ENCODE peak calls at places on chromosomes 13 and 19, in five cellular contexts. One of them, this sample, is unnamed.

GRCh38 chr13:108967371-108967770 is 338.0 kb downstream of the MYO16 start:
- DNase-seq in NCI-H1105: no peak
- DNase-seq in activated CD4-positive, alpha-beta memory T cell treated with anti-CD3 and anti-CD28 coated beads, Interleukin-2, amount 10 ng/mL, durations not matched to agents 7 days and 5 days: no peak
- DNase-seq in H54: no peak
- DNase-seq in omental fat pad: no peak
- DNase-seq in this sample: no peak

GRCh38 chr13:80177327-80177726 is 163.6 kb downstream of the SPRY2 start:
- DNase-seq in NCI-H1105: no peak
- DNase-seq in activated CD4-positive, alpha-beta memory T cell treated with anti-CD3 and anti-CD28 coated beads, Interleukin-2, amount 10 ng/mL, durations not matched to agents 7 days and 5 days: no peak
- DNase-seq in H54: no peak
- DNase-seq in omental fat pad: no peak
- DNase-seq in this sample: no peak

GRCh38 chr13:95641291-95641811 is 3.2 kb downstream of the DZIP1 start:
- DNase-seq in NCI-H1105: peak; percentile 23
- DNase-seq in activated CD4-positive, alpha-beta memory T cell treated with anti-CD3 and anti-CD28 coated beads, Interleukin-2, amount 10 ng/mL, durations not matched to agents 7 days and 5 days: no peak
- DNase-seq in H54: no peak
- DNase-seq in omental fat pad: no peak
- DNase-seq in this sample: no peak

GRCh38 chr19:16066611-16067104 is 9.6 kb upstream of the TPM4 start:
- DNase-seq in NCI-H1105: no peak
- DNase-seq in activated CD4-positive, alpha-beta memory T cell treated with anti-CD3 and anti-CD28 coated beads, Interleukin-2, amount 10 ng/mL, durations not matched to agents 7 days and 5 days: peak; percentile 70
- DNase-seq in H54: peak; percentile 71
- DNase-seq in omental fat pad: no peak
- DNase-seq in this sample: no peak

GRCh38 chr19:13208131-13208963 is 58.1 kb downstream of the IER2 start:
- DNase-seq in NCI-H1105: no peak
- DNase-seq in activated CD4-positive, alpha-beta memory T cell treated with anti-CD3 and anti-CD28 coated beads, Interleukin-2, amount 10 ng/mL, durations not matched to agents 7 days and 5 days: peak; percentile 68
- DNase-seq in H54: no peak
- DNase-seq in omental fat pad: no peak
- DNase-seq in this sample: no peak

GRCh38 chr13:21546372-21546771 is 57.6 kb downstream of the MICU2 start:
- DNase-seq in NCI-H1105: no peak
- DNase-seq in activated CD4-positive, alpha-beta memory T cell treated with anti-CD3 and anti-CD28 coated beads, Interleukin-2, amount 10 ng/mL, durations not matched to agents 7 days and 5 days: no peak
- DNase-seq in H54: no peak
- DNase-seq in omental fat pad: no peak
- DNase-seq in this sample: no peak

GRCh38 chr13:19023115-19023514 is 158.5 kb downstream of the TUBA3C start:
- DNase-seq in NCI-H1105: no peak
- DNase-seq in activated CD4-positive, alpha-beta memory T cell treated with anti-CD3 and anti-CD28 coated beads, Interleukin-2, amount 10 ng/mL, durations not matched to agents 7 days and 5 days: no peak
- DNase-seq in H54: no peak
- DNase-seq in omental fat pad: no peak
- DNase-seq in this sample: no peak

GRCh38 chr13:100403675-100404074 is 184.9 kb downstream of the GGACT start:
- DNase-seq in NCI-H1105: no peak
- DNase-seq in activated CD4-positive, alpha-beta memory T cell treated with anti-CD3 and anti-CD28 coated beads, Interleukin-2, amount 10 ng/mL, durations not matched to agents 7 days and 5 days: no peak
- DNase-seq in H54: no peak
- DNase-seq in omental fat pad: no peak
- DNase-seq in this sample: no peak

GRCh38 chr13:99690426-99691189 is 189.3 kb downstream of the TM9SF2 start:
- DNase-seq in NCI-H1105: no peak
- DNase-seq in activated CD4-positive, alpha-beta memory T cell treated with anti-CD3 and anti-CD28 coated beads, Interleukin-2, amount 10 ng/mL, durations not matched to agents 7 days and 5 days: no peak
- DNase-seq in H54: no peak
- DNase-seq in omental fat pad: no peak
- DNase-seq in this sample: no peak

GRCh38 chr13:20955496-20955895 is 53.0 kb upstream of the XPO4 start:
- DNase-seq in NCI-H1105: no peak
- DNase-seq in activated CD4-positive, alpha-beta memory T cell treated with anti-CD3 and anti-CD28 coated beads, Interleukin-2, amount 10 ng/mL, durations not matched to agents 7 days and 5 days: no peak
- DNase-seq in H54: no peak
- DNase-seq in omental fat pad: no peak
- DNase-seq in this sample: no peak

GRCh38 chr19:51422053-51422448 is 4.6 kb upstream of the SIGLEC10 start:
- DNase-seq in NCI-H1105: no peak
- DNase-seq in activated CD4-positive, alpha-beta memory T cell treated with anti-CD3 and anti-CD28 coated beads, Interleukin-2, amount 10 ng/mL, durations not matched to agents 7 days and 5 days: peak; percentile 88
- DNase-seq in H54: peak; percentile 57
- DNase-seq in omental fat pad: peak; percentile 92
- DNase-seq in this sample: peak; percentile 31

GRCh38 chr13:111153977-111154332 is 38.8 kb downstream of the ARHGEF7 start:
- DNase-seq in NCI-H1105: peak; percentile 38
- DNase-seq in activated CD4-positive, alpha-beta memory T cell treated with anti-CD3 and anti-CD28 coated beads, Interleukin-2, amount 10 ng/mL, durations not matched to agents 7 days and 5 days: no peak
- DNase-seq in H54: no peak
- DNase-seq in omental fat pad: peak; percentile 29
- DNase-seq in this sample: no peak

GRCh38 chr13:45055198-45055901 is 65.0 kb upstream of the GTF2F2 start:
- DNase-seq in NCI-H1105: no peak
- DNase-seq in activated CD4-positive, alpha-beta memory T cell treated with anti-CD3 and anti-CD28 coated beads, Interleukin-2, amount 10 ng/mL, durations not matched to agents 7 days and 5 days: peak; percentile 33
- DNase-seq in H54: peak; percentile 49
- DNase-seq in omental fat pad: no peak
- DNase-seq in this sample: no peak

GRCh38 chr19:23867895-23868294 is 46.8 kb upstream of the ZNF726 start:
- DNase-seq in NCI-H1105: no peak
- DNase-seq in activated CD4-positive, alpha-beta memory T cell treated with anti-CD3 and anti-CD28 coated beads, Interleukin-2, amount 10 ng/mL, durations not matched to agents 7 days and 5 days: no peak
- DNase-seq in H54: no peak
- DNase-seq in omental fat pad: no peak
- DNase-seq in this sample: no peak

GRCh38 chr13:99367663-99368448 is 60.7 kb upstream of the GPR183 start:
- DNase-seq in NCI-H1105: no peak
- DNase-seq in activated CD4-positive, alpha-beta memory T cell treated with anti-CD3 and anti-CD28 coated beads, Interleukin-2, amount 10 ng/mL, durations not matched to agents 7 days and 5 days: no peak
- DNase-seq in H54: no peak
- DNase-seq in omental fat pad: no peak
- DNase-seq in this sample: no peak

GRCh38 chr13:112204881-112205327 is 138.0 kb downstream of the SOX1 start:
- DNase-seq in NCI-H1105: no peak
- DNase-seq in activated CD4-positive, alpha-beta memory T cell treated with anti-CD3 and anti-CD28 coated beads, Interleukin-2, amount 10 ng/mL, durations not matched to agents 7 days and 5 days: no peak
- DNase-seq in H54: peak; percentile 31
- DNase-seq in omental fat pad: no peak
- DNase-seq in this sample: peak; percentile 32

GRCh38 chr13:62483774-62484173 is 1068.1 kb upstream of the PCDH20 start:
- DNase-seq in NCI-H1105: no peak
- DNase-seq in activated CD4-positive, alpha-beta memory T cell treated with anti-CD3 and anti-CD28 coated beads, Interleukin-2, amount 10 ng/mL, durations not matched to agents 7 days and 5 days: no peak
- DNase-seq in H54: no peak
- DNase-seq in omental fat pad: no peak
- DNase-seq in this sample: no peak

GRCh38 chr13:107375701-107376350 is 807.9 kb upstream of the ARGLU1 start:
- DNase-seq in NCI-H1105: no peak
- DNase-seq in activated CD4-positive, alpha-beta memory T cell treated with anti-CD3 and anti-CD28 coated beads, Interleukin-2, amount 10 ng/mL, durations not matched to agents 7 days and 5 days: no peak
- DNase-seq in H54: no peak
- DNase-seq in omental fat pad: no peak
- DNase-seq in this sample: no peak

GRCh38 chr19:55259540-55260210 is 858 bp upstream of the PPP6R1 start:
- DNase-seq in NCI-H1105: no peak
- DNase-seq in activated CD4-positive, alpha-beta memory T cell treated with anti-CD3 and anti-CD28 coated beads, Interleukin-2, amount 10 ng/mL, durations not matched to agents 7 days and 5 days: no peak
- DNase-seq in H54: no peak
- DNase-seq in omental fat pad: no peak
- DNase-seq in this sample: no peak

GRCh38 chr19:9848060-9848459 is 12.9 kb downstream of the PIN1 start:
- DNase-seq in NCI-H1105: no peak
- DNase-seq in activated CD4-positive, alpha-beta memory T cell treated with anti-CD3 and anti-CD28 coated beads, Interleukin-2, amount 10 ng/mL, durations not matched to agents 7 days and 5 days: peak; percentile 49
- DNase-seq in H54: no peak
- DNase-seq in omental fat pad: no peak
- DNase-seq in this sample: no peak

GRCh38 chr19:17302391-17303166 is 646 bp downstream of the ABHD8 start:
- DNase-seq in NCI-H1105: no peak
- DNase-seq in activated CD4-positive, alpha-beta memory T cell treated with anti-CD3 and anti-CD28 coated beads, Interleukin-2, amount 10 ng/mL, durations not matched to agents 7 days and 5 days: no peak
- DNase-seq in H54: no peak
- DNase-seq in omental fat pad: no peak
- DNase-seq in this sample: no peak

GRCh38 chr19:16463991-16464575 is 7.7 kb downstream of the EPS15L1 start:
- DNase-seq in NCI-H1105: no peak
- DNase-seq in activated CD4-positive, alpha-beta memory T cell treated with anti-CD3 and anti-CD28 coated beads, Interleukin-2, amount 10 ng/mL, durations not matched to agents 7 days and 5 days: no peak
- DNase-seq in H54: no peak
- DNase-seq in omental fat pad: no peak
- DNase-seq in this sample: no peak

GRCh38 chr13:64263285-64263684 is 2847.6 kb upstream of the PCDH20 start:
- DNase-seq in NCI-H1105: no peak
- DNase-seq in activated CD4-positive, alpha-beta memory T cell treated with anti-CD3 and anti-CD28 coated beads, Interleukin-2, amount 10 ng/mL, durations not matched to agents 7 days and 5 days: no peak
- DNase-seq in H54: no peak
- DNase-seq in omental fat pad: no peak
- DNase-seq in this sample: no peak

GRCh38 chr19:45140144-45140503 is 20.7 kb downstream of the NKPD1 start:
- DNase-seq in NCI-H1105: no peak
- DNase-seq in activated CD4-positive, alpha-beta memory T cell treated with anti-CD3 and anti-CD28 coated beads, Interleukin-2, amount 10 ng/mL, durations not matched to agents 7 days and 5 days: no peak
- DNase-seq in H54: no peak
- DNase-seq in omental fat pad: no peak
- DNase-seq in this sample: no peak

GRCh38 chr13:108176685-108177274 is 38.6 kb downstream of the LIG4 start:
- DNase-seq in NCI-H1105: no peak
- DNase-seq in activated CD4-positive, alpha-beta memory T cell treated with anti-CD3 and anti-CD28 coated beads, Interleukin-2, amount 10 ng/mL, durations not matched to agents 7 days and 5 days: peak; percentile 56
- DNase-seq in H54: peak; percentile 45
- DNase-seq in omental fat pad: no peak
- DNase-seq in this sample: no peak

GRCh38 chr19:45404557-45405434 is at the start of gene PPP1R13L:
- DNase-seq in NCI-H1105: peak; percentile 79
- DNase-seq in activated CD4-positive, alpha-beta memory T cell treated with anti-CD3 and anti-CD28 coated beads, Interleukin-2, amount 10 ng/mL, durations not matched to agents 7 days and 5 days: peak; percentile 75
- DNase-seq in H54: peak; percentile 79
- DNase-seq in omental fat pad: peak; percentile 52
- DNase-seq in this sample: peak; percentile 81

GRCh38 chr13:62625214-62625613 is 1209.6 kb upstream of the PCDH20 start:
- DNase-seq in NCI-H1105: no peak
- DNase-seq in activated CD4-positive, alpha-beta memory T cell treated with anti-CD3 and anti-CD28 coated beads, Interleukin-2, amount 10 ng/mL, durations not matched to agents 7 days and 5 days: no peak
- DNase-seq in H54: no peak
- DNase-seq in omental fat pad: no peak
- DNase-seq in this sample: no peak

GRCh38 chr13:69044629-69045028 is 1063.0 kb upstream of the ATXN8OS start:
- DNase-seq in NCI-H1105: no peak
- DNase-seq in activated CD4-positive, alpha-beta memory T cell treated with anti-CD3 and anti-CD28 coated beads, Interleukin-2, amount 10 ng/mL, durations not matched to agents 7 days and 5 days: no peak
- DNase-seq in H54: no peak
- DNase-seq in omental fat pad: no peak
- DNase-seq in this sample: no peak

GRCh38 chr13:94028234-94029145 is 451.0 kb downstream of the DCT start:
- DNase-seq in NCI-H1105: no peak
- DNase-seq in activated CD4-positive, alpha-beta memory T cell treated with anti-CD3 and anti-CD28 coated beads, Interleukin-2, amount 10 ng/mL, durations not matched to agents 7 days and 5 days: no peak
- DNase-seq in H54: no peak
- DNase-seq in omental fat pad: no peak
- DNase-seq in this sample: no peak

This sample was measured in NCI-H774.